ENCODE peak calls at places on chromosome 9, in seven cellular contexts. R is fibroblast of lung, H is Peyer's patch, P is MM.1S, J is HS-27A, Q is AG10803, U is amygdala. I is an unnamed sample.

GRCh38 chr9:108756746-108757490 is 98.9 kb downstream of the ACTL7B start:
- DNase-seq in U (no peak), H (no peak), P (no peak), J (no peak), Q (no peak), R (no peak), I (no peak)

GRCh38 chr9:134770972-134771971 is 109.3 kb upstream of the FCN2 start:
- DNase-seq in J (no peak), U (no peak), H (no peak), P (no peak), R (no peak), Q (no peak), I (no peak)

GRCh38 chr9:81625969-81626368 is 63.4 kb downstream of the TLE1 start:
- DNase-seq in J (no peak), P (no peak), R (no peak), U (no peak), Q (no peak), H (no peak), I (no peak)

GRCh38 chr9:35605336-35606137 is 475 bp downstream of the TESK1 start:
- DNase-seq in J (no peak), H (peak), Q (no peak), U (no peak), R (no peak), P (peak), I (no peak)

GRCh38 chr9:69798737-69799136 is 21.9 kb upstream of the CFAP95 start:
- DNase-seq in R (no peak), U (no peak), H (no peak), P (no peak), J (no peak), Q (no peak), I (no peak)

GRCh38 chr9:109012009-109012875 is 1.1 kb downstream of the CTNNAL1 start:
- DNase-seq in Q (peak), U (peak), H (peak), J (peak), P (peak), R (peak), I (peak)

GRCh38 chr9:134332266-134332665 is 6.0 kb downstream of the RXRA start:
- DNase-seq in J (no peak), U (no peak), P (no peak), R (no peak), H (no peak), Q (no peak), I (no peak)

GRCh38 chr9:137665697-137666504 is 47.1 kb downstream of the EHMT1 start:
- DNase-seq in P (no peak), H (no peak), J (no peak), R (peak), Q (peak), U (peak), I (no peak)

GRCh38 chr9:34577635-34578240 is 11.8 kb downstream of the CNTFR start:
- DNase-seq in R (no peak), J (no peak), Q (no peak), U (peak), H (no peak), P (no peak), I (no peak)

GRCh38 chr9:133050142-133050541 is 11.6 kb upstream of the CEL start:
- DNase-seq in H (no peak), Q (peak), U (peak), R (peak), J (no peak), P (no peak), I (no peak)

GRCh38 chr9:18115131-18115530 is 358.8 kb upstream of the ADAMTSL1 start:
- DNase-seq in R (no peak), U (no peak), J (no peak), H (no peak), Q (no peak), P (no peak), I (no peak)

GRCh38 chr9:137300607-137301085 is 1.4 kb downstream of the NRARP start:
- DNase-seq in H (peak), U (no peak), J (no peak), P (no peak), R (peak), Q (no peak), I (no peak)

I was measured in adrenal gland.